ENCODE peak calls at places on chromosomes 5 and 9, in six cellular contexts. One of them, this sample, is unnamed. For H3K27me3, the result is how much of the 10 kb centered on the place peaks cover.

GRCh38 chr9:105373723-105374122 is 74.1 kb upstream of the FSD1L start:
- DNase-seq in pancreas: no peak
- DNase-seq in heart right ventricle: no peak
- DNase-seq in esophagus squamous epithelium: no peak
- DNase-seq in left lung: no peak
- DNase-seq in mammary epithelial cell: no peak
- DNase-seq in this sample: no peak

GRCh38 chr5:157295247-157295646 is 29.3 kb downstream of the CYFIP2 start:
- DNase-seq in esophagus squamous epithelium: no peak
- DNase-seq in mammary epithelial cell: no peak
- DNase-seq in heart right ventricle: no peak
- DNase-seq in pancreas: no peak
- DNase-seq in left lung: no peak
- DNase-seq in this sample: no peak

GRCh38 chr5:153711755-153712154 is 221.3 kb downstream of the GRIA1 start:
- DNase-seq in heart right ventricle: no peak
- DNase-seq in mammary epithelial cell: no peak
- DNase-seq in pancreas: no peak
- DNase-seq in left lung: no peak
- DNase-seq in esophagus squamous epithelium: no peak
- DNase-seq in this sample: peak

GRCh38 chr9:78000221-78000620 is 31.4 kb downstream of the GNAQ start:
- DNase-seq in left lung: no peak
- DNase-seq in pancreas: no peak
- DNase-seq in heart right ventricle: no peak
- DNase-seq in mammary epithelial cell: no peak
- DNase-seq in esophagus squamous epithelium: no peak
- DNase-seq in this sample: no peak

GRCh38 chr9:129237195-129237611 is 59.1 kb upstream of the IER5L start:
- DNase-seq in pancreas: peak
- DNase-seq in mammary epithelial cell: peak
- DNase-seq in heart right ventricle: no peak
- DNase-seq in left lung: no peak
- DNase-seq in esophagus squamous epithelium: no peak
- DNase-seq in this sample: peak

GRCh38 chr5:62942384-62942783 is 363.8 kb downstream of the LRRC70 start:
- DNase-seq in pancreas: no peak
- DNase-seq in mammary epithelial cell: no peak
- DNase-seq in left lung: no peak
- DNase-seq in esophagus squamous epithelium: no peak
- DNase-seq in heart right ventricle: no peak
- DNase-seq in this sample: no peak

GRCh38 chr9:82972446-82972845 is 90.5 kb downstream of the RASEF start:
- DNase-seq in left lung: no peak
- DNase-seq in mammary epithelial cell: no peak
- DNase-seq in esophagus squamous epithelium: no peak
- DNase-seq in heart right ventricle: no peak
- DNase-seq in pancreas: no peak
- DNase-seq in this sample: peak

GRCh38 chr5:17094830-17095229 is 122.6 kb upstream of the BASP1 start:
- DNase-seq in pancreas: no peak
- DNase-seq in heart right ventricle: no peak
- DNase-seq in left lung: no peak
- DNase-seq in mammary epithelial cell: no peak
- DNase-seq in esophagus squamous epithelium: no peak
- DNase-seq in this sample: peak

GRCh38 chr9:126366366-126367011 is 39.9 kb downstream of the MVB12B start:
- DNase-seq in heart right ventricle: peak
- DNase-seq in mammary epithelial cell: no peak
- DNase-seq in esophagus squamous epithelium: no peak
- DNase-seq in left lung: no peak
- DNase-seq in pancreas: no peak
- DNase-seq in this sample: no peak

GRCh38 chr5:137679195-137679594 is 56.7 kb downstream of the KLHL3 start:
- DNase-seq in esophagus squamous epithelium: no peak
- DNase-seq in heart right ventricle: no peak
- DNase-seq in mammary epithelial cell: no peak
- DNase-seq in pancreas: no peak
- DNase-seq in left lung: no peak
- DNase-seq in this sample: no peak

GRCh38 chr5:74543162-74543995 is 97.1 kb downstream of the ENC1 start:
- DNase-seq in heart right ventricle: no peak
- DNase-seq in mammary epithelial cell: peak
- DNase-seq in pancreas: no peak
- DNase-seq in esophagus squamous epithelium: no peak
- DNase-seq in left lung: peak
- DNase-seq in this sample: peak

GRCh38 chr5:103469288-103470065 is 93.1 kb downstream of the NUDT12 start:
- DNase-seq in mammary epithelial cell: no peak
- DNase-seq in pancreas: no peak
- DNase-seq in esophagus squamous epithelium: no peak
- DNase-seq in heart right ventricle: no peak
- DNase-seq in left lung: no peak
- DNase-seq in this sample: peak

GRCh38 chr9:99259231-99259918 is 37.3 kb downstream of the SEC61B start:
- DNase-seq in heart right ventricle: peak
- DNase-seq in mammary epithelial cell: no peak
- DNase-seq in pancreas: peak
- DNase-seq in left lung: peak
- DNase-seq in esophagus squamous epithelium: no peak
- DNase-seq in this sample: no peak

GRCh38 chr9:133759146-133759900 is 21.2 kb upstream of the SARDH start:
- DNase-seq in heart right ventricle: peak
- DNase-seq in pancreas: peak
- DNase-seq in left lung: no peak
- DNase-seq in esophagus squamous epithelium: no peak
- DNase-seq in mammary epithelial cell: no peak
- DNase-seq in this sample: no peak

GRCh38 chr5:167573274-167574127 is 717.9 kb upstream of the WWC1 start:
- DNase-seq in heart right ventricle: no peak
- DNase-seq in left lung: no peak
- DNase-seq in esophagus squamous epithelium: no peak
- DNase-seq in pancreas: no peak
- DNase-seq in mammary epithelial cell: peak
- DNase-seq in this sample: peak

GRCh38 chr5:68093455-68094159 is 121.9 kb upstream of the PIK3R1 start:
- DNase-seq in pancreas: no peak
- DNase-seq in left lung: no peak
- DNase-seq in heart right ventricle: no peak
- DNase-seq in mammary epithelial cell: no peak
- DNase-seq in esophagus squamous epithelium: no peak
- DNase-seq in this sample: no peak

GRCh38 chr5:132334812-132335211 is 34.7 kb upstream of the SLC22A5 start:
- DNase-seq in heart right ventricle: no peak
- DNase-seq in mammary epithelial cell: peak
- DNase-seq in esophagus squamous epithelium: no peak
- DNase-seq in pancreas: no peak
- DNase-seq in left lung: no peak
- DNase-seq in this sample: peak

DNA sequence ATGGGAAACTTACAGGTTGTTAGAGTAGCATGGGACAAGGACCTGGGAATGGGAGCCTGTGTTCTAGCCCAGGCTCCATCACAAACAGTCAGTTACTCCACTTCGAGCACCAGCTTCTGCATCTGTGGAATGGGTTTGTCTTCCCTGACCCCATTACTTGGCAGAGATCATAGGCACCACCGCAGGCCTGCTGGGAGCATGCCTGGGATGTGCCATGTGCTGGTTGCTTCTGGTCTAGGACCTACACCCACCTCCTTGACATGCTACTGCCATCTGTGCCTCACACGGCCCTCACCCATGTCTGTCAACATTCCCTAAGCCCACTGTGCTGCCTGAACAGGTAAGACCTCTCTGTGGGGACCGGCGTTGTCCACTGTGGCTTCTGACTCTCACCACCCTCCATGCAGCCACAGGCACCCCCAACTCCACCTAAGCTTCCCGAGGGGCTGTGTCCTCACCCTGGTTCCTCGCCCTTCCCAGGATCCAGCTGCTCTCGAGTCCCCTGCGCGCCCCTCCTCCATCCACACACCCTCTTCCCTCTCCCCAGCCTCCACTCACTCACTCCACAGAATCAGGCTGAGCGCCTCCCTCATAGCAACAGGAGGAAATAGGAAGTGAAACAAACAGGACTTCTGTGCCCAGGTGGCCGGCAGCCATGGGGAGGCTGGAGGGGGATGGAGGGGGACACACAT is 85.9 kb upstream of the FAM120A start:
- DNase-seq in heart right ventricle: no peak
- DNase-seq in left lung: no peak
- DNase-seq in mammary epithelial cell: no peak
- DNase-seq in pancreas: no peak
- DNase-seq in esophagus squamous epithelium: no peak
- DNase-seq in this sample: no peak
- TF ChIP-seq CTCF in heart right ventricle: no peak
- TF ChIP-seq CTCF in left lung: no peak
- TF ChIP-seq CTCF in mammary epithelial cell: no peak
- TF ChIP-seq CTCF in pancreas: no peak
- TF ChIP-seq CTCF in esophagus squamous epithelium: no peak
- TF ChIP-seq CTCF in this sample: no peak

GRCh38 chr9:136509549-136509948 is 26.7 kb upstream of the SEC16A start:
- DNase-seq in heart right ventricle: no peak
- DNase-seq in pancreas: no peak
- DNase-seq in left lung: no peak
- DNase-seq in esophagus squamous epithelium: no peak
- DNase-seq in mammary epithelial cell: no peak
- DNase-seq in this sample: no peak
- H3K27me3 ChIP-seq in heart right ventricle: under half
- H3K27me3 ChIP-seq in pancreas: under half
- H3K27me3 ChIP-seq in left lung: under half
- H3K27me3 ChIP-seq in esophagus squamous epithelium: under half
- H3K27me3 ChIP-seq in mammary epithelial cell: under half
- H3K27me3 ChIP-seq in this sample: under half

DNA sequence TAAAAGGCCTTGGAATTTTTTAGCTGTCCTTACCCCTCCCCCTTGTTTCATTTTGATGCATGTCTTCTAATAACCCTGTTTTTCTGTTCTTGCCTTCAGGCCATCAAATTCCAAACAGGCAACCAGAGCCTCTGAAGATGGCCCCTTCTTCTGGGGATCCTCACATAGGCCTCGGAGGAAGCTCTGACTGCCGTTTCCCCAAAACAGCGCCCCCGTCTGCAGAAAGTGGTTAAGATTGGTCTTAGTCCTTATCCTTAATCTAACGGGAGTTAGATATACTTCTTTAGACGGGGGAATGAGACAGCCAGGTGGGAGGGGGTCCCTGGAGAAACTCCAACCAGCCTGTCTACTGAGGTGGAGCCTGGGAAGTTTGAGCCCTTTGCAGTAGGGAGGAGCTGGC is 226.3 kb upstream of the ZNF608 start:
- DNase-seq in left lung: no peak
- DNase-seq in pancreas: no peak
- DNase-seq in mammary epithelial cell: no peak
- DNase-seq in heart right ventricle: no peak
- DNase-seq in esophagus squamous epithelium: no peak
- DNase-seq in this sample: no peak
- TF ChIP-seq CTCF in left lung: no peak
- TF ChIP-seq CTCF in pancreas: no peak
- TF ChIP-seq CTCF in mammary epithelial cell: no peak
- TF ChIP-seq CTCF in heart right ventricle: no peak
- TF ChIP-seq CTCF in esophagus squamous epithelium: no peak
- TF ChIP-seq CTCF in this sample: no peak

DNA sequence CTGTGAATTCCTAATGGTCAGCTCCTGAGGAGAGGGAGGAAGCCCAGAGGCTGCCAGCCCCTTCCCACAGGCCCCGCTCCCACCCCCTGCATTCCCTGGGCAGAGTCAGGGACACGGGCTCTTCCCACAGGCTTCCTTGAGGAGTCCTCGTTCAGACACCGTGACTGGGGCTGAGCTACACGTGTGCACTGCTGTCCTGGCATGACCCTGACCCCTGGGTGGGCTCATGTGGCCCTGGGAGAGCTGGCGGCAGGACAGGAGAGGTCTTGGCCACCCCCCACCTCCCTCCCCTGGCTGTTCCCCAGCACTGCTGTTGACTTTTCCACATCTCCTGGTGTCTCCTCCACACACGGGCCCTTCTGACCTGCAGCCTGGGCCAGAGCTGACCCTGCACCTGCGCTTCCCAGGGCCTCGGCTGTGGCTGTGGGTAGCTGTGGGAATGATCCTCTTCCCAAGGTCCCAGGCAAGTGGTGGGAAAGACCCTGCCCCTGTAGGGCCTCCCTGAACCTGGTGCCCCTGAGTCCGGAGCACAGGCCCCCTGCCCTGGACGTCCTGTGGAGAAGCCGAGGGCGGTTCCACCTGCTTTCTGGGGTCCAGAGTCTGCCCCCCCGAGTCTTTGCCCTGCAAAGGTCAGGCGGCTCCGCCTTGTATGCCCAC is 56.5 kb upstream of the NKD2 start:
- DNase-seq in mammary epithelial cell: no peak
- DNase-seq in left lung: no peak
- DNase-seq in heart right ventricle: no peak
- DNase-seq in pancreas: no peak
- DNase-seq in esophagus squamous epithelium: no peak
- DNase-seq in this sample: no peak
- H3K27me3 ChIP-seq in mammary epithelial cell: under half
- H3K27me3 ChIP-seq in left lung: under half
- H3K27me3 ChIP-seq in heart right ventricle: half or more
- H3K27me3 ChIP-seq in pancreas: under half
- H3K27me3 ChIP-seq in esophagus squamous epithelium: under half
- H3K27me3 ChIP-seq in this sample: under half

This sample was measured in bronchial epithelial cell.